ENCODE peak calls at places on chromosome 6, in four cellular contexts. A, C, V and T are unnamed samples.

GRCh38 chr6:133956413-133957049 is 3.5 kb downstream of the TBPL1 start:
- DNase-seq in A (no peak), C (no peak), V (no peak), T (no peak)

GRCh38 chr6:49733680-49734079 is 10.5 kb downstream of the CRISP3 start:
- DNase-seq in A (no peak), C (no peak), V (no peak), T (no peak)

GRCh38 chr6:40881501-40881900 is 157.5 kb downstream of the UNC5CL start:
- DNase-seq in A (no peak), C (no peak), V (no peak), T (no peak)

GRCh38 chr6:33716379-33716778 is 4.9 kb upstream of the UQCC2 start:
- DNase-seq in A (no peak), C (no peak), V (no peak), T (no peak)

GRCh38 chr6:9938801-9939200 is 476.1 kb downstream of the TFAP2A start:
- DNase-seq in A (no peak), C (no peak), V (no peak), T (no peak)

GRCh38 chr6:107670792-107671199 is 153.3 kb downstream of the SCML4 start:
- DNase-seq in A (no peak), C (peak; percentile 69), V (peak; percentile 28), T (peak; percentile 62)

GRCh38 chr6:47278545-47278944 is 31.2 kb downstream of the TNFRSF21 start:
- DNase-seq in A (peak; percentile 77), C (no peak), V (no peak), T (peak; percentile 75)

GRCh38 chr6:100202417-100203194 is 208.6 kb upstream of the MCHR2 start:
- DNase-seq in A (no peak), C (no peak), V (peak; percentile 1), T (peak; percentile 97)

GRCh38 chr6:35898003-35898402 is 22.9 kb downstream of the SRPK1 start:
- DNase-seq in A (no peak), C (no peak), V (no peak), T (no peak)

GRCh38 chr6:17589402-17590116 is 10.5 kb upstream of the FAM8A1 start:
- DNase-seq in A (no peak), C (no peak), V (peak; percentile 65), T (peak; percentile 82)

GRCh38 chr6:75445738-75446137 is 47.9 kb downstream of the FILIP1 start:
- DNase-seq in A (no peak), C (no peak), V (no peak), T (no peak)

GRCh38 chr6:111173946-111174345 is 86.6 kb downstream of the SLC16A10 start:
- DNase-seq in A (no peak), C (no peak), V (peak; percentile 91), T (no peak)

GRCh38 chr6:41921712-41921998 is 356 bp downstream of the BYSL start:
- DNase-seq in A (no peak), C (no peak), V (no peak), T (no peak)

GRCh38 chr6:89353702-89354392 is 1.3 kb upstream of the UBE2J1 start:
- DNase-seq in A (no peak), C (no peak), V (peak; percentile 36), T (no peak)

GRCh38 chr6:64012351-64013060 is 376.9 kb downstream of the PHF3 start:
- DNase-seq in A (peak; percentile 64), C (no peak), V (peak; percentile 56), T (peak; percentile 63)

GRCh38 chr6:30544666-30545272 is 11.5 kb downstream of the GNL1 start:
- DNase-seq in A (peak; percentile 43), C (peak; percentile 49), V (peak; percentile 76), T (peak; percentile 76)

GRCh38 chr6:127520061-127520460 is 926 bp upstream of the MTCL3 start:
- DNase-seq in A (no peak), C (no peak), V (peak; percentile 19), T (peak; percentile 33)

DNA sequence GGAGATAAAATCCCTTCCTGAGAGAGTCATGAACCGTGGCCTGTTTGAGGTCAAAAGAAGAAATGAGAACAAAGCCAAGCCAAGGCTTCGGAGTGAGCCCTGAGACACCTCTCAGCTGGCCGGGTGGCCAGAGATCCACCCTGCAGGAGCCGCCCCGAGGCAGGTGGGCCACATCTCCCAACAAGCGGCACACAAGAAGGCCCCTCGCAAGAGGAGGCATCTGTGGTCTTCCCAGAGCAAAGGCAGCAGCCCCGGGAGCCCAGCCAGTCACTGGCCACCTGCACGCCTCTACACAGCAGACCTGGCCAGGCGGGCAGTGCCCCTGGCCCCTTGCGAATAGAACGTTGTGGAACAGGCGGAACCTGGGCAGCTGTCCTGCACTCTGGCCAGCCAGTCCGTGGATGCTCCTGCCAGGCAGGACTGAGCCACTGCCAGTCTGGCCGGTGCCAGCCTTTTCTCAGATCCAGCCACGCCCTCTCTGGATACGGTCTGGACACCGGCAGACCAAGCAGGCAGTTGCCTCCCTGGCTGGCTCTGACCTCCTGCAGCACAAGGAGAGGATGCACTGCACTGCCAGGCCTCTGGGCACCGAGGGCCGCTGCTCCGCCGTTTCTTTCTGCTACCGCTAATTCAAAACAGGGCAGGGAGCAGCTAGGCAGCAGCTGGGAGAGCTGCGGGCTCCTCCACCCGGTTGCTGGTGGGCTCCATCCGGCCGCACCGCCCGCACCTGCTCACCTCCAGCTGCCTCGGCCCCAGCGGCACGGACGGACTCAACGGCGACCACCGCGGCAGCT is 30.6 kb upstream of the AFDN start:
- DNase-seq in A (peak; percentile 25), C (no peak), V (no peak), T (no peak)
- H3K4me3 ChIP-seq in A (peak overlapping the region; percentile 51), C (peak overlapping the region; percentile 51), V (no peak overlapping the region), T (no peak overlapping the region)

GRCh38 chr6:722608-723007 is 29.7 kb upstream of the EXOC2 start:
- DNase-seq in A (no peak), C (no peak), V (no peak), T (peak; percentile 66)
- TF ChIP-seq CTCF in A (no peak), C (no peak), V (no peak), T (no peak)

GRCh38 chr6:43722920-43723565 is 35.5 kb upstream of the MRPS18A start:
- DNase-seq in A (no peak), C (no peak), V (no peak), T (peak; percentile 44)

GRCh38 chr6:43725643-43726580 is 38.3 kb upstream of the MRPS18A start:
- DNase-seq in A (no peak), C (no peak), V (no peak), T (no peak)

GRCh38 chr6:43724914-43725642 is 37.5 kb upstream of the MRPS18A start:
- DNase-seq in A (no peak), C (peak; percentile 76), V (peak; percentile 87), T (peak; percentile 97)

GRCh38 chr6:43724354-43724753 is 36.8 kb upstream of the MRPS18A start:
- DNase-seq in A (no peak), C (no peak), V (no peak), T (no peak)

DNA sequence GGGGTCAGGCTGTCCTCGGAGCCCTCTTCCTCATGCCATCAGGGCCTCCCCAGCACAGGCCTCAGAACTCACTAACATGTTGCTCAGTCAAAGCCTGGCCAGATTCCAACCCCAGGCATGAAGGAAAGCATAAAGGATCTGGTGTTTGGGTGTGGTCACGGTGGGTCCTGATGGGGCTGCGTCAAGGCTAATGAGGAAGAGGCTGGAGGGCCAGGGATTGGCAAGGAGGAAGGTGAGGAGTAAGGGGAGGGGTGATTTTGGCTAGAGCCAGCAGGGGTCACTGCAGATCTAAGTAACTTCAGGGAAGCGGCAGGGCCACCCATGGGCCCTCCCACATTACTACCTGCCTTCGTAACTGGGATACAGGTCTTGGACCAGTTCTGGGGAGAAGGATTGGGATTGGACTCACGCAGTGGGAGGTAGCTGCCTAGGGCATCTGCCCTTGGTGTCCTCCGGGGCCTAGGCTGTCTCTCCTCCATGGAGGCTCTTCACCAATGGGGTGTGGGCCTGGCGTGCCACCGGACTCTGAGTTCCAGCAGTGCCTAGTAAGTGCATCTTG is 36.2 kb upstream of the MRPS18A start:
- DNase-seq in A (peak; percentile 82), C (no peak), V (peak; percentile 73), T (peak; percentile 77)
- H3K4me3 ChIP-seq in A (no peak overlapping the region), C (no peak overlapping the region), V (no peak overlapping the region), T (no peak overlapping the region)

GRCh38 chr6:39310542-39310941 is 3.7 kb downstream of the KCNK17 start:
- DNase-seq in A (no peak), C (no peak), V (no peak), T (no peak)
- TF ChIP-seq CTCF in A (no peak), C (no peak), V (no peak), T (no peak)

DNA sequence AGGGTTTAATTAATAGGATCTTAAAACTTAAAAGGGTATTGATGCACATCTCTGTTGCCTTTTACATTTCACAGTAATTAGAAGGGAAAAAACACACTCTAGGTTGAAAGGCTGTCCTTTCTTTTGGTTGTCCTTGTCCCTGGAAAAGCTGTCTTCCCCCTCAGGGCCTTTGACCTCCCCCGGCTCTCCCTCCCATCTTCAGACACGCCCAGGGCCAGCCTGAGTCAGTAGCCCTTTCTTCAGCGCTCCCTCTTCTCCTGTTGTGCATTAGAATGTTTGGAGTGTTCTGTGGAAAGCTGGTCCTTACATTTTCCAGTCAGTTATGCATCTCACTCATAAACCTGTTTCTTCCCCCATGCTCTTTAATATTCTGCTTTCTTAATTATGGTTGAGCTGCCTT is 157.0 kb downstream of the MTHFD1L start:
- DNase-seq in A (no peak), C (peak; percentile 24), V (no peak), T (no peak)
- H3K4me3 ChIP-seq in A (no peak overlapping the region), C (no peak overlapping the region), V (no peak overlapping the region), T (no peak overlapping the region)

DNA sequence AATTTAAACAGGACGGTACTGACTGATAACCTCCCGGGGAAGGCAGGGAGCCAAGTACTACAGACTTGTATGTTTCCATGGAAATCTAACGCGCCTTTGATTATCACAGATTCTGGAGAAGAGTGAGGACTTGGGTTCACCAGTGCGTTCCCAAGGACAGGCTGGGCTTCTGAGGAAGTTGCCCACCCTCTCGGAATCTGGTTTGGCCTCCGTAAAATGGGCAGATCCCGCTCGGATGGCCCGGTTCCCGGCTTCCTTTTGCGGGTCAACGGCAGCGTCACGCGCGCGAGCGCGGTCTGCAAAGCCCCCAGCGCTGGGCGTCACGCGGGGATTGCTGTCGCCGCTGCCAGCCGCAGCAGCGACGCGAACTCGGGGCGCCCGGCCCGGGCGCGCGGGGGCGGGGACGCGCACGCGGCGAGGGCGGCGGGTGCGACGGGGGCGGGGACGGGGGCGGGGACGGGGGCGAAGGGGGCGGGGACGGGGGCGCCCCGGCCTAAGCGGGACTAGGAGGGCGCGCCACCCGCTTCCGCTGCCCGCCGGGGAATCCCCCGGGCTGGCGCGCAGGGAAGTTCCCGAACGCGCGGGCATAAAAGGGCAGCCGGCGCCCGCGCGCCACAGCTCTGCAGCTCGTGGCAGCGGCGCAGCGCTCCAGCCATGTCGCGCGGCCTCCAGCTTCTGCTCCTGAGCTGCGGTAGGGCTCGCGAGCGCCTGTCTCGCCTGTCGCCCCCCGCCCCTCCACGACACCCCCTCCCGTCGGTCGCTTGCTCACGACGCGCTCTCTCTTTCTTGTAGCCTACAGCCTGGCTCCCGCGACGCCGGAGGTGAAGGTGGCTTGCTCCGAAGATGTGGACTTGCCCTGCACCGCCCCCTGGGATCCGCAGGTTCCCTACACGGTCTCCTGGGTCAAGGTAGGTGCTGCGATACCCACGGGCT is at the start of gene CD83:
- DNase-seq in A (peak; percentile 59), C (peak; percentile 73), V (peak; percentile 65), T (peak; percentile 32)
- TF ChIP-seq CTCF in A (no peak), C (no peak), V (peak; percentile 18), T (no peak)